ENCODE peak calls at places on chromosomes 12 and 14, in four cellular contexts. One of them, this sample, is unnamed.
A peak's percentile ranks its signal among the peaks of the same experiment; 100 is the strongest.

GRCh38 chr12:26251600-26251999 is 56.2 kb downstream of the SSPN start:
- DNase-seq in PC-3: no peak
- DNase-seq in heart left ventricle: peak; percentile 73
- DNase-seq in gastrocnemius medialis: no peak
- DNase-seq in this sample: no peak

GRCh38 chr14:93305708-93306418 is 27.0 kb downstream of the BTBD7 start:
- DNase-seq in PC-3: no peak
- DNase-seq in heart left ventricle: no peak
- DNase-seq in gastrocnemius medialis: no peak
- DNase-seq in this sample: no peak

GRCh38 chr12:3335078-3335487 is 155.9 kb upstream of the PRMT8 start:
- DNase-seq in PC-3: no peak
- DNase-seq in heart left ventricle: no peak
- DNase-seq in gastrocnemius medialis: no peak
- DNase-seq in this sample: no peak

GRCh38 chr14:105060751-105061427 is 4.3 kb downstream of the GPR132 start:
- DNase-seq in PC-3: no peak
- DNase-seq in heart left ventricle: peak; percentile 59
- DNase-seq in gastrocnemius medialis: no peak
- DNase-seq in this sample: peak; percentile 47

GRCh38 chr12:109020750-109021380 is at the start of gene SVOP:
- DNase-seq in PC-3: peak; percentile 79
- DNase-seq in heart left ventricle: peak; percentile 90
- DNase-seq in gastrocnemius medialis: peak; percentile 11
- DNase-seq in this sample: peak; percentile 87

GRCh38 chr14:64200170-64200569 is 94.0 kb downstream of the ESR2 start:
- DNase-seq in PC-3: no peak
- DNase-seq in heart left ventricle: peak; percentile 73
- DNase-seq in gastrocnemius medialis: peak; percentile 52
- DNase-seq in this sample: no peak

GRCh38 chr14:94341654-94342333 is 18.7 kb upstream of the SERPINA6 start:
- DNase-seq in PC-3: peak; percentile 4
- DNase-seq in heart left ventricle: no peak
- DNase-seq in gastrocnemius medialis: no peak
- DNase-seq in this sample: no peak

GRCh38 chr12:89225401-89225800 is 126.9 kb downstream of the DUSP6 start:
- DNase-seq in PC-3: peak; percentile 86
- DNase-seq in heart left ventricle: peak; percentile 38
- DNase-seq in gastrocnemius medialis: no peak
- DNase-seq in this sample: no peak

GRCh38 chr12:26034371-26035142 is 76.1 kb downstream of the RASSF8 start:
- DNase-seq in PC-3: no peak
- DNase-seq in heart left ventricle: no peak
- DNase-seq in gastrocnemius medialis: no peak
- DNase-seq in this sample: no peak

GRCh38 chr14:68756734-68757133 is 36.1 kb downstream of the ZFP36L1 start:
- DNase-seq in PC-3: no peak
- DNase-seq in heart left ventricle: no peak
- DNase-seq in gastrocnemius medialis: no peak
- DNase-seq in this sample: no peak

GRCh38 chr12:131094831-131095805 is 141.4 kb downstream of the ADGRD1 start:
- DNase-seq in PC-3: no peak
- DNase-seq in heart left ventricle: no peak
- DNase-seq in gastrocnemius medialis: no peak
- DNase-seq in this sample: peak; percentile 40

GRCh38 chr14:88352299-88353097 is 29.4 kb upstream of the KCNK10 start:
- DNase-seq in PC-3: peak; percentile 81
- DNase-seq in heart left ventricle: no peak
- DNase-seq in gastrocnemius medialis: no peak
- DNase-seq in this sample: no peak

GRCh38 chr12:6542209-6543009 is 8.1 kb downstream of the GAPDH start:
- DNase-seq in PC-3: no peak
- DNase-seq in heart left ventricle: no peak
- DNase-seq in gastrocnemius medialis: no peak
- DNase-seq in this sample: no peak

GRCh38 chr14:104886690-104887622 is 21.9 kb downstream of the CEP170B start:
- DNase-seq in PC-3: no peak
- DNase-seq in heart left ventricle: peak; percentile 26
- DNase-seq in gastrocnemius medialis: no peak
- DNase-seq in this sample: peak; percentile 15

GRCh38 chr12:109385339-109386078 is 37.8 kb downstream of the MYO1H start:
- DNase-seq in PC-3: peak; percentile 81
- DNase-seq in heart left ventricle: peak; percentile 27
- DNase-seq in gastrocnemius medialis: no peak
- DNase-seq in this sample: peak; percentile 61

GRCh38 chr12:19382111-19382526 is 57.2 kb upstream of the AEBP2 start:
- DNase-seq in PC-3: peak; percentile 66
- DNase-seq in heart left ventricle: peak; percentile 42
- DNase-seq in gastrocnemius medialis: no peak
- DNase-seq in this sample: no peak
- H3K4me1 ChIP-seq in PC-3: peaks cover 11% of the 10 kb centered on the region
- H3K4me1 ChIP-seq in heart left ventricle: no peaks in the 10 kb centered on the region
- H3K4me1 ChIP-seq in gastrocnemius medialis: no peaks in the 10 kb centered on the region
- H3K4me1 ChIP-seq in this sample: no peaks in the 10 kb centered on the region

DNA sequence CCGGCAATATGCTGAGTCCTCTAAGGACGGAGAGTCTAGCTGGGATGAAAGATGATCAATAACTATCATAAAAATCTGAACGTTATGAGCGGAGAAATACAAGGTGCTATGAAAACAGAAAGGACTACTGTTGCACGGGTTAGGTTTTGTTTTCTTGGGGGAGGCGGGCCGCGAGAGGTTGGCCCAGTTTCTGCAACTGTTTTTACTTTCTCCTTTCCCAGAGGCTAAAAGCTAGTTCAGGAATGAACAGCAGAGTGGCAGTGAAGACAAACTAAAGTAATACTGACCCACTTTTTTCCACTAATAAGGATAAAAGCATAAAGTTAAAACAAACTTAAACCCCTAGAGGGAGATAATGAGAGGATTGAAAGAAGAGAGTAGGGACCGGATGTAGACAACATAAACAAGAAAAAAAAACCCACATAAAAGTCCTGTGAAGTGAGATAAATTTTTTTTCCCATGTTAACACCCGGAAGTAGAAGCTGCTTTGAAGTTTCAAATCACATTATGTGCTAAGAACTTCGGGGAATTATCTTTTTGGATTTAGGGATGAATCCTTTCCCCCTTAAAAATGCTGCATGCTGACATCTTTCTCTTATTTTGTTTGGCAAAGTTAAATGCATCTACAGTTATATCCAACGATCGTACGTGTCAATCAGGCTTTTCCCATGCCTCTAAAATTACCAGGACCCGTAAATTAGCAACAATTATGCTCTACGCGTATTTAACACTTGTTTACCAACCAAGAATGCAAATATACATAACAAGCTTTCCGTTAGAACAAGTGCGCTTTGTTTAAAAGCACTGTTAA is 1.0 kb upstream of the CDK17 start:
- DNase-seq in PC-3: peak; percentile 81
- DNase-seq in heart left ventricle: no peak
- DNase-seq in gastrocnemius medialis: no peak
- DNase-seq in this sample: no peak
- TF ChIP-seq CTCF in PC-3: peak; percentile 73
- TF ChIP-seq CTCF in heart left ventricle: no peak
- TF ChIP-seq CTCF in gastrocnemius medialis: peak; percentile 28
- TF ChIP-seq CTCF in this sample: peak; percentile 39

GRCh38 chr12:121543786-121544185 is 37.0 kb downstream of the KDM2B start:
- DNase-seq in PC-3: no peak
- DNase-seq in heart left ventricle: no peak
- DNase-seq in gastrocnemius medialis: no peak
- DNase-seq in this sample: no peak

GRCh38 chr12:121550974-121551631 is 29.7 kb downstream of the KDM2B start:
- DNase-seq in PC-3: no peak
- DNase-seq in heart left ventricle: no peak
- DNase-seq in gastrocnemius medialis: no peak
- DNase-seq in this sample: no peak

GRCh38 chr12:121545459-121545858 is 35.4 kb downstream of the KDM2B start:
- DNase-seq in PC-3: no peak
- DNase-seq in heart left ventricle: no peak
- DNase-seq in gastrocnemius medialis: no peak
- DNase-seq in this sample: no peak

DNA sequence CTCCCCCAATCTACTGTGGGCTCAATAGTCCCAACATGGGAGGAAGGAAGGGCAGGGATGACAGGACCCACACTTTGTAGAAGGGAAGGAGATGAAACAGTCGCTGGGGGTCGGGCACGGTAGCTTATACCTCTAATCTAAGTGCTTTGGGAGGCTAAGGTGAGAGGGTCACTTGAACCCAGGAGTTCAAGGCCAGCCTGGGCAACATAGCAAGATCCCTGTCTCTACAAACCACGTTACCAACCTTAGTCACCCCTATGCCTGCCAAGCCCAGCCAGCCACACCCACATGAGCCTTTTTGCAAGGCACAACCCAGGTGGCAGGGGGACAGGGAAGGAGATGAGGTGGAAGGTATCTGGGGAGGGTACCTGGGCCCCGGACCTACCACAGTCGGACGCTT is 31.7 kb downstream of the KDM2B start:
- DNase-seq in PC-3: no peak
- DNase-seq in heart left ventricle: no peak
- DNase-seq in gastrocnemius medialis: no peak
- DNase-seq in this sample: no peak
- H3K4me1 ChIP-seq in PC-3: no peaks in the 10 kb centered on the region
- H3K4me1 ChIP-seq in heart left ventricle: no peaks in the 10 kb centered on the region
- H3K4me1 ChIP-seq in gastrocnemius medialis: peaks cover 3% of the 10 kb centered on the region
- H3K4me1 ChIP-seq in this sample: no peaks in the 10 kb centered on the region

GRCh38 chr12:120460157-120460556 is 9.4 kb downstream of the SRSF9 start:
- DNase-seq in PC-3: no peak
- DNase-seq in heart left ventricle: no peak
- DNase-seq in gastrocnemius medialis: no peak
- DNase-seq in this sample: no peak

GRCh38 chr12:120453060-120453761 is 7.0 kb downstream of the GATC start:
- DNase-seq in PC-3: no peak
- DNase-seq in heart left ventricle: no peak
- DNase-seq in gastrocnemius medialis: no peak
- DNase-seq in this sample: no peak

GRCh38 chr12:120453977-120454376 is 7.7 kb downstream of the GATC start:
- DNase-seq in PC-3: peak; percentile 65
- DNase-seq in heart left ventricle: no peak
- DNase-seq in gastrocnemius medialis: no peak
- DNase-seq in this sample: no peak

GRCh38 chr12:120455302-120455701 is 9.1 kb downstream of the GATC start:
- DNase-seq in PC-3: no peak
- DNase-seq in heart left ventricle: no peak
- DNase-seq in gastrocnemius medialis: no peak
- DNase-seq in this sample: no peak

GRCh38 chr12:120457133-120457532 is 10.9 kb downstream of the GATC start:
- DNase-seq in PC-3: peak; percentile 23
- DNase-seq in heart left ventricle: no peak
- DNase-seq in gastrocnemius medialis: no peak
- DNase-seq in this sample: no peak
- TF ChIP-seq CTCF in PC-3: peak; percentile 65
- TF ChIP-seq CTCF in heart left ventricle: no peak
- TF ChIP-seq CTCF in gastrocnemius medialis: no peak
- TF ChIP-seq CTCF in this sample: peak; percentile 8

DNA sequence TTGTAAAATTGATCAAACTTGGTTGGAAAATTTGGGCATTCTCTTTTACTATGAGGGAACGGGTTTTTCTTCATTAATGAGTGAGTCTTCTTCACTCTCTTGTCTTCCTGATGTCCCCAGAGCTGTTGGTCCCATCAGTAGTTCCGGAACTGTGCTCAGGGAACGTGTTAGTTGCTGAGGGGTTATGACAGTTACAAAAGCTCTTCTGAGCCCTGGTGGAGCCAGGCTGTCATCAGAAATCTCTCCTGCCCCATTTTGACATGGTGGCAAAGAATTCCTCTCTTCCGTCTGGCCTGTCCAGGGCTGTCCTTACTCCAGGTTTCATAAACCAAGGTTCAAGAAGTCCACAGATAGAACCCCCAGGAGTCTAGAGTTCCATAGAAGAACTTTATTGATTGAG is 208.5 kb downstream of the SLC41A2 start:
- DNase-seq in PC-3: no peak
- DNase-seq in heart left ventricle: no peak
- DNase-seq in gastrocnemius medialis: no peak
- DNase-seq in this sample: no peak
- H3K4me1 ChIP-seq in PC-3: no peaks in the 10 kb centered on the region
- H3K4me1 ChIP-seq in heart left ventricle: peaks cover 4% of the 10 kb centered on the region
- H3K4me1 ChIP-seq in gastrocnemius medialis: no peaks in the 10 kb centered on the region
- H3K4me1 ChIP-seq in this sample: no peaks in the 10 kb centered on the region

GRCh38 chr12:57461326-57461903 is 1.8 kb downstream of the GLI1 start:
- DNase-seq in PC-3: peak; percentile 32
- DNase-seq in heart left ventricle: peak; percentile 71
- DNase-seq in gastrocnemius medialis: no peak
- DNase-seq in this sample: peak; percentile 58

GRCh38 chr12:57459750-57460400 is at the start of gene GLI1:
- DNase-seq in PC-3: no peak
- DNase-seq in heart left ventricle: no peak
- DNase-seq in gastrocnemius medialis: no peak
- DNase-seq in this sample: no peak

GRCh38 chr12:57459055-57459749 is 383 bp upstream of the GLI1 start:
- DNase-seq in PC-3: peak; percentile 96
- DNase-seq in heart left ventricle: peak; percentile 94
- DNase-seq in gastrocnemius medialis: peak; percentile 78
- DNase-seq in this sample: peak; percentile 96

GRCh38 chr12:57461904-57462306 is 2.3 kb downstream of the GLI1 start:
- DNase-seq in PC-3: no peak
- DNase-seq in heart left ventricle: no peak
- DNase-seq in gastrocnemius medialis: no peak
- DNase-seq in this sample: no peak

DNA sequence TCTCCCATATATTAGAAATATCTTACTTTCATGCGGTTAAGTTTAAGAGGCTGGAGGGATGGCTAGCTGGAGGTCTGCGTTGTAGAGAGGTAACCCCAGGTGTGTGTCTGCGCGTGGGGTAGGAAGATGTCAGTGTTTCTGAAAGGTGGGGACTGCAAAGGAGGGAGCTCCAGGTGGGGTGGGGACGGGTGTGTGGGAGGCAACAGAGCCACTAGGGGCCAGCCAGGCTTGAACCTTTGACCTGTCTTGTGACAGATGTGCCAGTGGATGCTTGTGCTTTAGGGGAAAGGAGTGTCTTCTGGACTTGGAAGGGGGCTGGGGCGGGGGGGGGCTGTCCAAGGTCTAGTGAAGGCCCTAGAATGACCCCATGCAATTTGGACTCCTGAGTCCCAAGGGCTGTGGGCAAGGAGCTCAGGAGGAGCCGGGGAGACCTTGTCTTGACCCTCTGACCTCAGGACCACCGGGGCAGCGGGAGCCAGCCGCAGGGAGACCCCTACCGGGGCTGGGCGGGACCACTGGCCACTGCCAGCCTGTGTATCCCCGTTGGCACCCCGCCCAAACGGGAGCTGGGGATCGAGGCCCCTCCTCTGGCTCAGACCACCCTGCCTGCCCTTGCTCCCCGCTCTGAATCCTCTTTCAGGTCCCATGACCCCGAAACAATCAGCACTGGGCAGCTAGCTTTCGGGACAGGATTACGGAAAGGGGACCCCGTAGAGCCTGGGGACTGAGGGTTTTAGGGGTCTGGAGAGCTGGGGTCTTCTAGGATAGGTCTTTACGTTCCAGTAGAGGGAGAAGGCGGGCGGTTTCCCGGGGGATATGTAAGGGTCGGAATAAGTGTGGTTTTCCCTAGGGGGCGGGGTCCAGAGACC is 1.1 kb downstream of the GLI1 start:
- DNase-seq in PC-3: no peak
- DNase-seq in heart left ventricle: no peak
- DNase-seq in gastrocnemius medialis: no peak
- DNase-seq in this sample: no peak
- TF ChIP-seq CTCF in PC-3: no peak
- TF ChIP-seq CTCF in heart left ventricle: no peak
- TF ChIP-seq CTCF in gastrocnemius medialis: no peak
- TF ChIP-seq CTCF in this sample: no peak